ENCODE peak calls at places on chromosome 5, in eight cellular contexts. G is SIG-M5, U is H4, P is GM23248, T is dermis blood vessel endothelial cell, Q is omental fat pad, A is astrocyte of the hippocampus, D is DMS79. N is an unnamed sample.

GRCh38 chr5:135034186-135034962 is at the start of gene PITX1:
- DNase-seq in G (no peak), U (peak), P (peak), T (no peak), Q (no peak), A (peak), D (peak), N (peak)

GRCh38 chr5:66810151-66810550 is 214.0 kb downstream of the MAST4 start:
- DNase-seq in G (no peak), U (no peak), P (no peak), T (no peak), Q (no peak), A (no peak), D (no peak), N (no peak)

GRCh38 chr5:150142800-150143724 is 12.6 kb downstream of the PDGFRB start:
- DNase-seq in G (peak), U (peak), P (peak), T (peak), Q (no peak), A (peak), D (no peak), N (peak)

GRCh38 chr5:55610518-55610917 is 75.8 kb upstream of the PLPP1 start:
- DNase-seq in G (no peak), U (no peak), P (no peak), T (no peak), Q (no peak), A (no peak), D (no peak), N (no peak)

GRCh38 chr5:72355706-72356299 is 35.6 kb downstream of the PTCD2 start:
- DNase-seq in G (no peak), U (peak), P (peak), T (peak), Q (no peak), A (peak), D (no peak), N (peak)

GRCh38 chr5:150323092-150323491 is 20.4 kb upstream of the ARSI start:
- DNase-seq in G (no peak), U (peak), P (no peak), T (no peak), Q (no peak), A (no peak), D (no peak), N (no peak)

GRCh38 chr5:95042040-95042439 is 242.9 kb downstream of the MCTP1 start:
- DNase-seq in G (no peak), U (no peak), P (no peak), T (no peak), Q (no peak), A (no peak), D (no peak), N (no peak)

GRCh38 chr5:178642351-178642909 is 15.6 kb upstream of the CLK4 start:
- DNase-seq in G (no peak), U (peak), P (peak), T (peak), Q (no peak), A (peak), D (no peak), N (no peak)

GRCh38 chr5:35694481-35694880 is 76.8 kb downstream of the SPEF2 start:
- DNase-seq in G (no peak), U (no peak), P (no peak), T (no peak), Q (no peak), A (no peak), D (no peak), N (no peak)

GRCh38 chr5:1073239-1074102 is 38.4 kb downstream of the SLC12A7 start:
- DNase-seq in G (no peak), U (no peak), P (no peak), T (no peak), Q (no peak), A (no peak), D (no peak), N (peak)

GRCh38 chr5:40486437-40487270 is 193.1 kb upstream of the PTGER4 start:
- DNase-seq in G (peak), U (peak), P (no peak), T (no peak), Q (no peak), A (no peak), D (no peak), N (peak)

GRCh38 chr5:113119271-113119924 is 142.8 kb downstream of the DCP2 start:
- DNase-seq in G (no peak), U (no peak), P (peak), T (no peak), Q (no peak), A (no peak), D (no peak), N (no peak)

GRCh38 chr5:90747175-90747574 is 188.6 kb downstream of the ADGRV1 start:
- DNase-seq in G (no peak), U (no peak), P (no peak), T (no peak), Q (no peak), A (peak), D (no peak), N (peak)

GRCh38 chr5:116301110-116301509 is 216.3 kb downstream of the COMMD10 start:
- DNase-seq in G (no peak), U (no peak), P (no peak), T (no peak), Q (no peak), A (no peak), D (no peak), N (no peak)

GRCh38 chr5:168177831-168178450 is 113.5 kb upstream of the WWC1 start:
- DNase-seq in G (no peak), U (no peak), P (no peak), T (no peak), Q (no peak), A (no peak), D (no peak), N (no peak)

GRCh38 chr5:52947851-52948250 is 41.3 kb upstream of the ITGA2 start:
- DNase-seq in G (no peak), U (no peak), P (peak), T (no peak), Q (no peak), A (no peak), D (no peak), N (no peak)

GRCh38 chr5:23730023-23730422 is 222.6 kb downstream of the PRDM9 start:
- DNase-seq in G (no peak), U (no peak), P (no peak), T (no peak), Q (no peak), A (no peak), D (no peak), N (no peak)

GRCh38 chr5:62268239-62268638 is 37.8 kb upstream of the KIF2A start:
- DNase-seq in G (no peak), U (no peak), P (no peak), T (peak), Q (no peak), A (peak), D (peak), N (peak)